ENCODE peak calls at places on chromosomes 12 and 14, in six cellular contexts. B is suprapubic skin, O is stomach, E is lower lobe of right lung, K is heart right ventricle, V is mammary epithelial cell. T is an unnamed sample.
A peak's percentile ranks its signal among the peaks of the same experiment; 100 is the strongest.

GRCh38 chr14:50954811-50955372 is 10.6 kb upstream of the PYGL start:
- DNase-seq in B (no peak), O (no peak), E (no peak), K (no peak), V (peak; percentile 66), T (no peak)

GRCh38 chr12:49537709-49538601 is 875 bp upstream of the KCNH3 start:
- DNase-seq in B (no peak), O (peak; percentile 29), E (no peak), K (no peak), V (no peak), T (no peak)

GRCh38 chr14:102208741-102209140 is 69.0 kb downstream of the WDR20 start:
- DNase-seq in B (no peak), O (no peak), E (no peak), K (no peak), V (no peak), T (no peak)

GRCh38 chr14:94867931-94868597 is 98.2 kb upstream of the GSC start:
- DNase-seq in B (no peak), O (no peak), E (no peak), K (no peak), V (peak; percentile 15), T (no peak)

GRCh38 chr12:105783983-105784947 is 354.5 kb downstream of the NUAK1 start:
- DNase-seq in B (no peak), O (no peak), E (no peak), K (no peak), V (no peak), T (no peak)

GRCh38 chr14:67987596-67987995 is 168.0 kb downstream of the RAD51B start:
- DNase-seq in B (no peak), O (no peak), E (no peak), K (no peak), V (peak; percentile 61), T (no peak)

GRCh38 chr12:53971129-53971528 is 1.8 kb upstream of the HOXC11 start:
- DNase-seq in B (no peak), O (no peak), E (no peak), K (no peak), V (no peak), T (no peak)

GRCh38 chr12:102052192-102053061 is 9.4 kb downstream of the WASHC3 start:
- DNase-seq in B (no peak), O (no peak), E (no peak), K (no peak), V (no peak), T (no peak)

GRCh38 chr12:124551268-124552144 is 15.9 kb downstream of the NCOR2 start:
- DNase-seq in B (peak; percentile 79), O (peak; percentile 48), E (peak; percentile 88), K (peak; percentile 66), V (no peak), T (peak; percentile 55)

GRCh38 chr12:114779203-114779602 is 95.2 kb upstream of the TBX3 start:
- DNase-seq in B (no peak), O (no peak), E (no peak), K (no peak), V (no peak), T (no peak)

GRCh38 chr12:107564946-107565345 is 120.7 kb upstream of the PWP1 start:
- DNase-seq in B (no peak), O (no peak), E (no peak), K (no peak), V (peak; percentile 23), T (no peak)

GRCh38 chr14:71566276-71566675 is 366.0 kb upstream of the RGS6 start:
- DNase-seq in B (no peak), O (no peak), E (no peak), K (no peak), V (no peak), T (no peak)

GRCh38 chr12:123078114-123078465 is 72.8 kb downstream of the PITPNM2 start:
- DNase-seq in B (no peak), O (no peak), E (no peak), K (no peak), V (no peak), T (no peak)

GRCh38 chr12:108400060-108400459 is 60.9 kb upstream of the CMKLR1 start:
- DNase-seq in B (no peak), O (no peak), E (no peak), K (no peak), V (no peak), T (no peak)

GRCh38 chr12:130162267-130162666 is at the start of gene FZD10:
- DNase-seq in B (no peak), O (no peak), E (no peak), K (peak; percentile 36), V (no peak), T (peak; percentile 41)

GRCh38 chr12:130164216-130164542 is 1.9 kb downstream of the FZD10 start:
- DNase-seq in B (no peak), O (peak; percentile 10), E (no peak), K (no peak), V (no peak), T (no peak)

GRCh38 chr12:130161261-130162231 is 718 bp upstream of the FZD10 start:
- DNase-seq in B (no peak), O (no peak), E (no peak), K (no peak), V (no peak), T (peak; percentile 42)

GRCh38 chr12:130163461-130164215 is 1.4 kb downstream of the FZD10 start:
- DNase-seq in B (no peak), O (peak; percentile 20), E (no peak), K (no peak), V (no peak), T (no peak)

GRCh38 chr12:130162771-130163460 is 652 bp downstream of the FZD10 start:
- DNase-seq in B (no peak), O (no peak), E (no peak), K (no peak), V (no peak), T (no peak)
- H3K9me3 ChIP-seq in B (no peaks in the 10 kb centered on the region), O (no peaks in the 10 kb centered on the region), E (no peaks in the 10 kb centered on the region), K (no peaks in the 10 kb centered on the region), V (peaks cover 15% of the 10 kb centered on the region), T (no peaks in the 10 kb centered on the region)

DNA sequence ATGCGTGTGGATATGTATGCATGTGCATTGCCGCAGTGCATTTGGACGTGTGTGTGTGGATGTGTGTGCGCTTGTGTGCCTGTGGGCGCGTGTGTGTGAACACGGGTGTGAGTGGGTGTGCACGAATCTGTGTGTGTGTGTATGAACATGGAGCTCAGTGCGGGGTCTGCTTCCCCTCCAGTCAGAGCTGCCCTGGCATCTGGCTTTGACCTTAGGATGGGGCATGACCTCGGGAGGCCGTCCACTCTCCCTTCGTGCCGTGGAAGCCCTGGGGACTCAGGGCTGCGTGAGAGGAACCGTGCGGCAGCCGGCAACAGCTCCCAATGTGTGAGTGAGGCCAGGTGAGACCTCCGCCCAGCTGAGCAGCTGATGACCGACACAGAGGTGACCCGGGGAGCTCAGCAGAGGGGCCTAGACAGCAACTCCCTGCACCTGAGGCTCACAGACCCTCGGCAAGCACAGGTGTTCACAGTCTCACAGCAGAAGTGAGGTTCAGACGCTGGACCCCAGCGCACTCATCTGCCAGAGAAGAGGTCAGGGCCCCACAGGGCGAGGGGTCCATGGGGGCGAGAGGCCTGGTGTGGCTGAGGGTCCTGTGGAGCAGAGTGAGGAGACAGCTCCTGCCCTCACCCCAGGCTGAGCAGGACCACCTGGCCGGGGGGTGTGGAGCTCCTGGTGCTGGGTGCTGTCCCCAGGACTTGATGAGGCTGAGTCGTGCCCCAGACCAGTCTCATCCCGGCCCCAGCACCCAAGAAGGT is 33.6 kb upstream of the FBRSL1 start:
- DNase-seq in B (no peak), O (no peak), E (no peak), K (no peak), V (no peak), T (no peak)
- H3K27me3 ChIP-seq in B (peaks cover 71% of the 10 kb centered on the region), O (peaks cover 84% of the 10 kb centered on the region), E (peaks cover 45% of the 10 kb centered on the region), K (peaks cover 58% of the 10 kb centered on the region), V (no peaks in the 10 kb centered on the region), T (no peaks in the 10 kb centered on the region)

DNA sequence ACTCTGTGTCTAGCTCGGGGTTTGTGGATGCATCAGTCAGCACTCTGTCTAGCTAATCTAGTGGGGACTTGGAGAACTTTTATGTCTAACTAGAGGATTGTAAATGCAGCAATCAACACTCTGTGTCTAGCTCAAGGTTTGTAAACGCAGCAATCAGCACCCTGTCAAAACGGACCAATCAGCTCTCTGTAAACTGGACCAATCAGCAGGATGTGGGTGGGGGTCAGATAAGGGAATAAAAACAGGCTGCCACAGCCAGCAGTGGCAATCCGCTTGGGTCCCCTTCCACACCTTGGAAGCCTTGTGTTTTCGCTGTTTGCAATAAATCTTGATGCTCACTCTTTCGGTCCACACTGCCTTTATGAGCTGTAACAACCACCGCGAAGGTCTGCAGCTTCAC is 920.7 kb upstream of the FOXG1 start:
- DNase-seq in B (no peak), O (no peak), E (no peak), K (no peak), V (no peak), T (no peak)
- H3K9me3 ChIP-seq in B (peaks cover 4% of the 10 kb centered on the region), O (no peaks in the 10 kb centered on the region), E (no peaks in the 10 kb centered on the region), K (no peaks in the 10 kb centered on the region), V (peaks cover 16% of the 10 kb centered on the region), T (no peaks in the 10 kb centered on the region)

GRCh38 chr12:97748298-97748697 is 285.7 kb downstream of the RMST start:
- DNase-seq in B (no peak), O (no peak), E (no peak), K (no peak), V (no peak), T (no peak)

GRCh38 chr12:97745406-97746101 is 282.9 kb downstream of the RMST start:
- DNase-seq in B (no peak), O (no peak), E (no peak), K (no peak), V (peak; percentile 57), T (no peak)
- H3K27me3 ChIP-seq in B (no peaks in the 10 kb centered on the region), O (no peaks in the 10 kb centered on the region), E (no peaks in the 10 kb centered on the region), K (no peaks in the 10 kb centered on the region), V (no peaks in the 10 kb centered on the region), T (no peaks in the 10 kb centered on the region)

GRCh38 chr14:95896628-95897027 is 20.0 kb downstream of the TUNAR start:
- DNase-seq in B (no peak), O (no peak), E (no peak), K (no peak), V (no peak), T (no peak)
- H3K9me3 ChIP-seq in B (no peaks in the 10 kb centered on the region), O (no peaks in the 10 kb centered on the region), E (no peaks in the 10 kb centered on the region), K (no peaks in the 10 kb centered on the region), V (no peaks in the 10 kb centered on the region), T (no peaks in the 10 kb centered on the region)

GRCh38 chr12:95997911-95998510 is 1.9 kb upstream of the HAL start:
- DNase-seq in B (no peak), O (no peak), E (no peak), K (no peak), V (peak; percentile 5), T (no peak)
- H3K27me3 ChIP-seq in B (no peaks in the 10 kb centered on the region), O (no peaks in the 10 kb centered on the region), E (no peaks in the 10 kb centered on the region), K (peaks cover 8% of the 10 kb centered on the region), V (no peaks in the 10 kb centered on the region), T (no peaks in the 10 kb centered on the region)

DNA sequence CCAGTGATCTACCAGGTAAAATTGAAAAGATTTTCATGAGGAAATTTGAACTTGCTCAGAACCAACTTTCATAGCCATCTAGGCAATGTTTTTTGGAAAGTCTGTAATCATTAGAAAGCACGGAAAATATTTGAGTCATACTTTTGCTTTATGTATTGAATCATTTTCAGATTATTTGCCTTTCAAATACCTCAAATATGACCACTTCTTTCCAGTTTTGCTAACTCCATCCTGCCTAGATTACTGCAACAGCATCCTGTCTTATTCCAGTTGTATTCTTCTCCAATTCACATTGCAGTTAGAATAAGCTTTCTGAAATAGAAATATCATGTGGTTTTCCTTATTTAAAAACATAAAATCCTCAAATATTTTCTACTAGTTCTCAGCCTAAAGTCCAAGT is 239.8 kb upstream of the FAR2 start:
- DNase-seq in B (no peak), O (no peak), E (no peak), K (no peak), V (peak; percentile 22), T (no peak)
- H3K9me3 ChIP-seq in B (peaks cover 4% of the 10 kb centered on the region), O (no peaks in the 10 kb centered on the region), E (peaks cover 19% of the 10 kb centered on the region), K (peaks cover 36% of the 10 kb centered on the region), V (peaks cover 23% of the 10 kb centered on the region), T (no peaks in the 10 kb centered on the region)